ENCODE peak calls at places on chromosomes 11 and 22, in nine cellular contexts. L is NCI-H2029; M is AG09309; E is choroid plexus epithelial cell; G is HT1080; X is stimulated activated naive CD8-positive, alpha-beta T cell treated with anti-CD3 and anti-CD28 coated beads, Interleukin-15, amount 100 ng/mL, for 72 hours; H is kidney tubule cell; B is bronchial epithelial cell; K is AG04450. J is an unnamed sample.

GRCh38 chr11:95485115-95485900 is 254.3 kb upstream of the SESN3 start:
- DNase-seq in M (no peak), X (no peak), H (peak), K (no peak), L (no peak), G (no peak), E (peak), B (peak), J (peak)

GRCh38 chr22:27113211-27114030 is 456.0 kb downstream of the MIAT start:
- DNase-seq in G (peak), E (peak), K (no peak), M (peak), B (peak), H (peak), L (no peak), X (no peak), J (peak)

GRCh38 chr11:115301029-115301428 is 203.2 kb downstream of the CADM1 start:
- DNase-seq in M (no peak), H (peak), E (no peak), K (no peak), L (no peak), B (peak), G (peak), X (no peak), J (no peak)

GRCh38 chr22:25125693-25126357 is 73.8 kb upstream of the CRYBB3 start:
- DNase-seq in X (no peak), G (no peak), K (no peak), H (no peak), B (no peak), M (no peak), E (no peak), L (peak), J (no peak)

GRCh38 chr11:122748968-122749687 is 89.2 kb upstream of the CRTAM start:
- DNase-seq in G (peak), H (peak), K (peak), B (peak), E (peak), M (peak), X (peak), L (no peak), J (peak)

GRCh38 chr11:86117706-86118050 is 48.8 kb upstream of the PICALM start:
- DNase-seq in H (peak), M (no peak), K (no peak), E (no peak), G (peak), X (no peak), B (peak), L (no peak), J (no peak)

GRCh38 chr11:119188887-119189286 is 3.6 kb downstream of the NHERF4 start:
- DNase-seq in M (no peak), L (no peak), E (no peak), H (no peak), K (no peak), G (no peak), B (no peak), X (no peak), J (no peak)

GRCh38 chr11:6596237-6596877 is 7.1 kb downstream of the RRP8 start:
- DNase-seq in M (no peak), G (no peak), L (no peak), B (no peak), X (no peak), H (no peak), K (no peak), E (no peak), J (no peak)

GRCh38 chr22:22712092-22712658 is 67.8 kb downstream of the GGTLC2 start:
- DNase-seq in G (no peak), E (no peak), L (no peak), X (no peak), B (no peak), K (no peak), H (no peak), M (no peak), J (no peak)

GRCh38 chr11:8209208-8209807 is 40.5 kb upstream of the RIC3 start:
- DNase-seq in H (no peak), B (no peak), M (no peak), G (no peak), E (no peak), X (peak), L (no peak), K (no peak), J (no peak)

GRCh38 chr11:103581680-103582265 is 454.7 kb upstream of the DDI1 start:
- DNase-seq in L (no peak), B (no peak), K (no peak), X (no peak), M (no peak), G (no peak), E (peak), H (peak), J (no peak)

GRCh38 chr11:8809605-8810272 is 101.2 kb upstream of the AKIP1 start:
- DNase-seq in M (no peak), G (no peak), L (no peak), B (no peak), E (no peak), K (no peak), X (no peak), H (peak), J (no peak)

GRCh38 chr22:32018056-32018455 is 25.0 kb upstream of the SLC5A1 start:
- DNase-seq in M (no peak), G (peak), L (no peak), K (no peak), B (peak), H (peak), X (no peak), E (peak), J (peak)

GRCh38 chr11:28615542-28615941 is 507.4 kb downstream of the METTL15 start:
- DNase-seq in B (no peak), E (no peak), L (no peak), H (no peak), K (no peak), X (no peak), M (no peak), G (no peak), J (no peak)

GRCh38 chr11:128653828-128654231 is 40.0 kb upstream of the FLI1 start:
- DNase-seq in M (no peak), K (no peak), L (no peak), E (peak), B (peak), H (peak), X (no peak), G (peak), J (peak)

GRCh38 chr22:36734171-36735058 is 30.9 kb upstream of the CACNG2 start:
- DNase-seq in G (no peak), X (no peak), B (no peak), M (peak), H (peak), K (no peak), E (peak), L (no peak), J (no peak)

GRCh38 chr22:42992886-42993479 is 22.0 kb downstream of the PACSIN2 start:
- DNase-seq in G (no peak), H (no peak), B (no peak), L (no peak), K (no peak), M (no peak), E (no peak), X (no peak), J (no peak)

GRCh38 chr11:107998761-107999160 is 9.9 kb upstream of the CUL5 start:
- DNase-seq in K (no peak), X (no peak), G (peak), E (peak), M (no peak), B (peak), H (no peak), L (no peak), J (no peak)

GRCh38 chr11:19370100-19370861 is 129.5 kb upstream of the E2F8 start:
- DNase-seq in X (no peak), H (peak), B (peak), G (peak), L (no peak), E (peak), M (no peak), K (no peak), J (peak)

GRCh38 chr22:38505595-38506117 is 455 bp downstream of the DDX17 start:
- DNase-seq in E (peak), K (no peak), L (peak), X (peak), B (no peak), G (peak), H (peak), M (no peak), J (no peak)

GRCh38 chr22:30206964-30207363 is 39.6 kb downstream of the LIF start:
- DNase-seq in E (peak), B (peak), K (peak), M (no peak), G (peak), H (peak), X (no peak), L (no peak), J (no peak)

GRCh38 chr11:86294026-86294425 is 8.0 kb upstream of the HIKESHI start:
- DNase-seq in G (no peak), X (no peak), L (no peak), M (no peak), K (no peak), E (no peak), H (no peak), B (no peak), J (no peak)

GRCh38 chr22:41768420-41768819 is 32.1 kb upstream of the CCDC134 start:
- DNase-seq in H (peak), M (no peak), L (no peak), K (no peak), E (peak), B (peak), X (no peak), G (peak), J (peak)